ENCODE peak calls at places on chromosomes 2 and 18, in four cellular contexts. K is AG09319, P is stomach, C is endothelial cell. Y is an unnamed sample.

GRCh38 chr2:236642125-236642524 is 72.5 kb downstream of the ACKR3 start:
- DNase-seq in K (no peak), P (no peak), C (no peak), Y (no peak)

GRCh38 chr2:200689115-200689514 is 103.3 kb downstream of the AOX1 start:
- DNase-seq in K (no peak), P (no peak), C (no peak), Y (no peak)

GRCh38 chr2:231483398-231484329 is 19.4 kb upstream of the NCL start:
- DNase-seq in K (no peak), P (no peak), C (no peak), Y (no peak)

GRCh38 chr18:64134044-64134757 is 14.7 kb downstream of the LINC00305 start:
- DNase-seq in K (no peak), P (no peak), C (no peak), Y (no peak)

GRCh38 chr2:139990646-139991335 is 1210.6 kb upstream of the NXPH2 start:
- DNase-seq in K (no peak), P (no peak), C (no peak), Y (no peak)

GRCh38 chr2:63104482-63104881 is 53.9 kb downstream of the OTX1 start:
- DNase-seq in K (no peak), P (no peak), C (no peak), Y (no peak)

GRCh38 chr2:5360081-5360480 is 332.1 kb upstream of the SOX11 start:
- DNase-seq in K (no peak), P (no peak), C (no peak), Y (no peak)

GRCh38 chr18:36680042-36680441 is 148.8 kb downstream of the TPGS2 start:
- DNase-seq in K (no peak), P (no peak), C (no peak), Y (no peak)

GRCh38 chr2:65228249-65228750 is 669 bp downstream of the ACTR2 start:
- DNase-seq in K (no peak), P (no peak), C (no peak), Y (no peak)

GRCh38 chr2:69358914-69359313 is 28.1 kb downstream of the GFPT1 start:
- DNase-seq in K (no peak), P (no peak), C (no peak), Y (no peak)

GRCh38 chr18:62288669-62289016 is 36.5 kb upstream of the TNFRSF11A start:
- DNase-seq in K (no peak), P (no peak), C (no peak), Y (no peak)

GRCh38 chr2:71043531-71044407 is 24.7 kb upstream of the NAGK start:
- DNase-seq in K (no peak), P (no peak), C (no peak), Y (no peak)

GRCh38 chr2:144996225-144996795 is 476.4 kb upstream of the ZEB2 start:
- DNase-seq in K (no peak), P (no peak), C (no peak), Y (no peak)

GRCh38 chr2:11521730-11522129 is 12.1 kb upstream of the GREB1 start:
- DNase-seq in K (no peak), P (no peak), C (no peak), Y (no peak)

GRCh38 chr2:36172828-36173227 is 182.8 kb upstream of the CRIM1 start:
- DNase-seq in K (no peak), P (no peak), C (no peak), Y (no peak)

GRCh38 chr2:111226797-111227700 is 106.3 kb downstream of the BCL2L11 start:
- DNase-seq in K (no peak), P (no peak), C (no peak), Y (no peak)

GRCh38 chr2:176579608-176580007 is 310.4 kb downstream of the MTX2 start:
- DNase-seq in K (no peak), P (no peak), C (no peak), Y (no peak)

GRCh38 chr18:28469946-28470345 is 293.0 kb upstream of the CDH2 start:
- DNase-seq in K (no peak), P (no peak), C (no peak), Y (no peak)

GRCh38 chr2:173749315-173749714 is 215.9 kb downstream of the SP3 start:
- DNase-seq in K (peak), P (no peak), C (no peak), Y (no peak)

GRCh38 chr2:21262426-21262940 is 138.7 kb downstream of the TDRD15 start:
- DNase-seq in K (no peak), P (no peak), C (no peak), Y (no peak)

GRCh38 chr2:39608212-39608575 is 57.5 kb upstream of the TMEM178A start:
- DNase-seq in K (no peak), P (no peak), C (no peak), Y (no peak)

GRCh38 chr2:19529663-19530062 is 171.2 kb upstream of the OSR1 start:
- DNase-seq in K (no peak), P (no peak), C (no peak), Y (no peak)

GRCh38 chr2:240966457-240966905 is 31.9 kb upstream of the SNED1 start:
- DNase-seq in K (no peak), P (no peak), C (no peak), Y (no peak)